ENCODE peak calls at places on chromosomes 5 and 9, in four cellular contexts. Q is H1, W is HepG2, Z is K562. L is an unnamed sample.

GRCh38 chr5:54804521-54804920 is 180.9 kb downstream of the ESM1 start:
- DNase-seq in Q (no peak), W (no peak), Z (no peak), L (no peak)

GRCh38 chr5:131536211-131536826 is 98.7 kb downstream of the RAPGEF6 start:
- DNase-seq in Q (no peak), W (no peak), Z (peak), L (peak)

GRCh38 chr5:156361451-156362109 is 34.6 kb downstream of the SGCD start:
- DNase-seq in Q (no peak), W (no peak), Z (no peak), L (no peak)

GRCh38 chr5:135026645-135027317 is 7.2 kb downstream of the PITX1 start:
- DNase-seq in Q (no peak), W (no peak), Z (no peak), L (no peak)

GRCh38 chr9:90843530-90843929 is 41.9 kb downstream of the SYK start:
- DNase-seq in Q (no peak), W (no peak), Z (no peak), L (no peak)

GRCh38 chr5:178336889-178337785 is 104.5 kb upstream of the PHYKPL start:
- DNase-seq in Q (no peak), W (no peak), Z (no peak), L (no peak)

GRCh38 chr5:178454308-178454707 is 135.9 kb downstream of the COL23A1 start:
- DNase-seq in Q (no peak), W (no peak), Z (no peak), L (no peak)

GRCh38 chr9:127741831-127742434 is 6.8 kb upstream of the TOR2A start:
- DNase-seq in Q (peak), W (peak), Z (peak), L (no peak)

GRCh38 chr5:129245489-129245888 is 150.9 kb downstream of the ISOC1 start:
- DNase-seq in Q (no peak), W (no peak), Z (no peak), L (no peak)

GRCh38 chr5:79112703-79113058 is 1.1 kb downstream of the BHMT start:
- DNase-seq in Q (no peak), W (no peak), Z (no peak), L (no peak)

GRCh38 chr9:136697146-136697820 is 10.0 kb upstream of the AGPAT2 start:
- DNase-seq in Q (no peak), W (peak), Z (no peak), L (no peak)

GRCh38 chr5:176454724-176455394 is 6.7 kb downstream of the FAF2 start:
- DNase-seq in Q (no peak), W (no peak), Z (no peak), L (no peak)

GRCh38 chr5:174726916-174727793 is 2.8 kb downstream of the MSX2 start:
- DNase-seq in Q (no peak), W (no peak), Z (no peak), L (no peak)

GRCh38 chr5:17343675-17344074 is 126.2 kb downstream of the BASP1 start:
- DNase-seq in Q (no peak), W (no peak), Z (no peak), L (peak)

GRCh38 chr9:35367451-35367850 is 122.5 kb upstream of the RUSC2 start:
- DNase-seq in Q (no peak), W (no peak), Z (no peak), L (no peak)

GRCh38 chr9:133147412-133148271 is 16.1 kb downstream of the GBGT1 start:
- DNase-seq in Q (peak), W (peak), Z (peak), L (no peak)

GRCh38 chr5:174532453-174533126 is 191.8 kb upstream of the MSX2 start:
- DNase-seq in Q (peak), W (peak), Z (peak), L (no peak)

GRCh38 chr5:102789469-102789868 is 34.4 kb downstream of the PAM start:
- DNase-seq in Q (no peak), W (no peak), Z (no peak), L (no peak)

GRCh38 chr5:172764861-172765765 is 5.9 kb downstream of the DUSP1 start:
- DNase-seq in Q (peak), W (peak), Z (peak), L (peak)

GRCh38 chr5:172768573-172769323 is 2.2 kb downstream of the DUSP1 start:
- DNase-seq in Q (no peak), W (no peak), Z (no peak), L (no peak)

GRCh38 chr5:172765766-172766286 is 5.2 kb downstream of the DUSP1 start:
- DNase-seq in Q (no peak), W (no peak), Z (no peak), L (no peak)

GRCh38 chr5:172768098-172768572 is 2.9 kb downstream of the DUSP1 start:
- DNase-seq in Q (no peak), W (no peak), Z (no peak), L (no peak)

DNA sequence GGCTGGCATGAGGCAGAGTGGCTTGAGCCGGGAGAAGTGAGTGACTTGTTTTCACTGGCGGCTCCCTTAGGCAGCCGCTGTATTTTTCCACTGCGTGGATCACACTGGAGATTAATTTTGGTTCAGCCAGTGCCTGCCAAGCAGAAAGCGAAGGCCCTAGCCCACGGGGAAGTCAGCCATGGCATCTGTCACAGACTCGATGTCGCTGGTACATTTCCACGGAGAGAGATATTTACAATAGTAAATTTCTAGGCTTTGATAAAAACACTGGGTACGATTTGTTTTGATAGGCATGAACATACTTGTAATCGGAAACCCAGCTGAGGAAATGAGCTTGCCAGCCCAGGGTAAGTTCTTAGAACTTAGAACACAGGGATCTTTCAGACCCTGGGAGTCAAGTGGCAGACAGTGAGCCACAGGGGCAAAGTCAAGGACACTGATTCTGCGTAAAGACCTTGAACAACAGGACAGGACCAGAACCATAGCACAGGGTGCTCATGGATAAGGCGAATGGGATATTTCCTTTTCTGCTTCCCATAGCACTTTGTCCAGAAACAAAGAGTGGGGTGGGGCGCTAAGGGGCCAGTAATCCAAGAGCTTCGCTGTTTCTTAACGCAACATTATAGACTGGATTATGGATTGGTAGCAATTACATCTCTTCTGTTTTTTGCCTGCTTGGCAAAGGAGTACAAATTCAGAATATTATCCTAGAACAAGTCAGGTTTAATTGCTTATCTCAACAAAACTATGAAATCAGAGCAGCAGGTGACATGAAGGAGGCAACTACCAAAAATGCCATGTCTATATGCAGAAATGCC is 4.5 kb downstream of the DUSP1 start:
- DNase-seq in Q (no peak), W (peak), Z (no peak), L (no peak)
- TF ChIP-seq ATF2 in Q (no peak), W (no peak), Z (no peak), L (no peak)

DNA sequence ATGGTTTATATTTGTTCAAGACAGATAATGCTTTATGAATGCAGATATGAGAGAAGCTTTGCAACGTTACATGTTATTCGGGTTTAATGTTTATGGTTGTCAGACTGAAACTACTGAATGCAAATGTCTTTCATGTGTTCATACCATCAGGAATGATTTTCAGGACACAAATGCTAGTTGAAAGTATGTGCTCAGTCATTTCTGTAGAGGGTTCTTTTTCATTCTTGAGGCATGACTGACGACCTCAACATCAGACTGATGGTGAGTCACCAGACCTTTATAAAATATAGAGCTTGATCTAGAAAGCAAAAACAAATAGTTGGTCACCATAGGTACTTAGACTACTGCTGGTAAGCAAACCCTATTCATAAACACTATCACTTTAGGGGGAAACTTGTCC is 287.3 kb upstream of the NUDT12 start:
- DNase-seq in Q (no peak), W (no peak), Z (no peak), L (peak)
- TF ChIP-seq KDM1A in Q (no peak), W (no peak), Z (no peak), L (no peak)

GRCh38 chr5:144144956-144145751 is 25.3 kb downstream of the YIPF5 start:
- DNase-seq in Q (no peak), W (no peak), Z (no peak), L (no peak)
- TF ChIP-seq ATF2 in Q (no peak), W (no peak), Z (no peak), L (no peak)

GRCh38 chr5:6090079-6090654 is 288.2 kb downstream of the MED10 start:
- DNase-seq in Q (no peak), W (no peak), Z (no peak), L (no peak)

GRCh38 chr5:6085461-6085860 is 292.9 kb downstream of the MED10 start:
- DNase-seq in Q (no peak), W (no peak), Z (no peak), L (no peak)

GRCh38 chr5:6088706-6089105 is 289.6 kb downstream of the MED10 start:
- DNase-seq in Q (no peak), W (no peak), Z (no peak), L (no peak)

GRCh38 chr5:6087576-6087975 is 290.8 kb downstream of the MED10 start:
- DNase-seq in Q (no peak), W (no peak), Z (no peak), L (no peak)

GRCh38 chr5:6086871-6087270 is 291.5 kb downstream of the MED10 start:
- DNase-seq in Q (no peak), W (no peak), Z (no peak), L (no peak)
- TF ChIP-seq KDM1A in Q (no peak), W (no peak), Z (no peak), L (no peak)

GRCh38 chr9:3732077-3733038 is 206.6 kb upstream of the RFX3 start:
- DNase-seq in Q (peak), W (peak), Z (peak), L (peak)
- TF ChIP-seq ATF2 in Q (no peak), W (no peak), Z (no peak), L (no peak)

GRCh38 chr5:34717426-34718327 is 61.5 kb downstream of the RAI14 start:
- DNase-seq in Q (peak), W (no peak), Z (no peak), L (no peak)
- TF ChIP-seq KDM1A in Q (no peak), W (no peak), Z (no peak), L (no peak)